ENCODE peak calls at places on chromosomes 16 and 17, in four cellular contexts. K is A549, V is endodermal cell, Z is astrocyte. S is an unnamed sample.

GRCh38 chr17:48910370-48910769 is 2.2 kb downstream of the UBE2Z start:
- DNase-seq in K (no peak), V (no peak), Z (no peak), S (no peak)

GRCh38 chr17:3695723-3696411 is at the start of gene P2RX5:
- DNase-seq in K (no peak), V (peak), Z (peak), S (no peak)

GRCh38 chr17:44872131-44872768 is 24.6 kb downstream of the HIGD1B start:
- DNase-seq in K (no peak), V (no peak), Z (no peak), S (no peak)

GRCh38 chr17:78356163-78356713 is 3.6 kb downstream of the SOCS3 start:
- DNase-seq in K (peak), V (peak), Z (peak), S (peak)

GRCh38 chr16:2858245-2859025 is 465 bp upstream of the PRSS22 start:
- DNase-seq in K (no peak), V (peak), Z (no peak), S (no peak)

GRCh38 chr17:45372325-45372869 is 55.6 kb upstream of the MAP3K14 start:
- DNase-seq in K (peak), V (peak), Z (no peak), S (no peak)

GRCh38 chr16:19735074-19735867 is 17.2 kb downstream of the IQCK start:
- DNase-seq in K (no peak), V (no peak), Z (no peak), S (no peak)

GRCh38 chr17:29010129-29010528 is 4.3 kb upstream of the SEZ6 start:
- DNase-seq in K (no peak), V (no peak), Z (no peak), S (no peak)

GRCh38 chr16:10984509-10984908 is 40.1 kb downstream of the CLEC16A start:
- DNase-seq in K (no peak), V (no peak), Z (peak), S (peak)

GRCh38 chr16:72198021-72198420 is 26.1 kb upstream of the PMFBP1 start:
- DNase-seq in K (no peak), V (no peak), Z (peak), S (peak)

GRCh38 chr16:65769055-65769465 is 597.4 kb upstream of the CDH5 start:
- DNase-seq in K (no peak), V (no peak), Z (peak), S (no peak)

GRCh38 chr17:2241823-2242222 is 61.8 kb downstream of the SMG6 start:
- DNase-seq in K (no peak), V (no peak), Z (peak), S (no peak)

GRCh38 chr16:81376880-81377279 is 62.1 kb downstream of the GAN start:
- DNase-seq in K (no peak), V (no peak), Z (peak), S (no peak)

GRCh38 chr17:63132509-63132911 is 166.5 kb downstream of the TANC2 start:
- DNase-seq in K (no peak), V (no peak), Z (peak), S (no peak)

GRCh38 chr17:72119280-72119962 is 1.4 kb upstream of the SOX9 start:
- DNase-seq in K (no peak), V (no peak), Z (no peak), S (no peak)

GRCh38 chr17:80858301-80859003 is 133.2 kb upstream of the CHMP6 start:
- DNase-seq in K (no peak), V (peak), Z (no peak), S (no peak)

GRCh38 chr17:80995131-80995530 is 3.5 kb downstream of the CHMP6 start:
- DNase-seq in K (no peak), V (no peak), Z (no peak), S (no peak)

GRCh38 chr16:2609827-2610470 is 72.1 kb downstream of the PDPK1 start:
- DNase-seq in K (no peak), V (no peak), Z (no peak), S (no peak)

GRCh38 chr17:60395508-60396065 is 3.7 kb upstream of the USP32 start:
- DNase-seq in K (no peak), V (no peak), Z (no peak), S (no peak)
- H3K27ac ChIP-seq in K (no peak), V (no peak), Z (no peak), S (no peak)

GRCh38 chr16:29310852-29311314 is 95.6 kb downstream of the NPIPB11 start:
- DNase-seq in K (no peak), V (no peak), Z (no peak), S (no peak)
- TF ChIP-seq CTCF in K (no peak), V (peak), Z (no peak), S (no peak)

GRCh38 chr16:455453-455852 is 30.0 kb downstream of the RAB11FIP3 start:
- DNase-seq in K (no peak), V (no peak), Z (no peak), S (no peak)
- H3K27ac ChIP-seq in K (no peak), V (no peak), Z (no peak), S (no peak)

GRCh38 chr16:47141773-47142468 is 1.8 kb downstream of the NETO2 start:
- DNase-seq in K (peak), V (peak), Z (peak), S (peak)

GRCh38 chr16:47144559-47144877 is 773 bp upstream of the NETO2 start:
- DNase-seq in K (no peak), V (no peak), Z (no peak), S (no peak)

GRCh38 chr16:47143677-47144558 is at the start of gene NETO2:
- DNase-seq in K (peak), V (peak), Z (peak), S (no peak)

GRCh38 chr16:47143329-47143676 is 442 bp downstream of the NETO2 start:
- DNase-seq in K (peak), V (peak), Z (peak), S (no peak)

GRCh38 chr16:47142469-47143328 is 1.0 kb downstream of the NETO2 start:
- DNase-seq in K (peak), V (no peak), Z (peak), S (no peak)
- TF ChIP-seq CTCF in K (no peak), V (no peak), Z (peak), S (no peak)

GRCh38 chr16:53672461-53672860 is 31.2 kb downstream of the RPGRIP1L start:
- DNase-seq in K (no peak), V (no peak), Z (no peak), S (no peak)
- H3K27ac ChIP-seq in K (no peak), V (no peak), Z (no peak), S (no peak)

DNA sequence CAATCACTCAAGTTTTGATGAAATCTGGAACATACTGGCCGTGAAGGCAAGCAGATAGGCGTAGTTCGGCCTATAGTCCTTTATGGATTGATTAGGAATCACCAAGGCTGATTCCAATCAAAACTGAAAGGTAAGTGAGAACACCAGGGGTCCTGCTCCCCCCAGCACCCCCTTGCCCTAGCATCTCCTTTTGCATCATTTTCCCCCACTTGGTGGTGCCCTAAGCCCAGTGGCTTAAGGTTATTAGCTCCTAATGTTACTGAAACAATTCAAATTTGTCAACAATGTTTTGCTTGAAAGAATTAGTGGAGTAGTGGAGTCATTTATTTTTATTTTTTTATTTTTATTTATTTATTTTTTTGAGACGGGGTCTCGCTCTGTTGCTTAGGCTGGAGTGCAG is 4.9 kb downstream of the SLFN14 start:
- DNase-seq in K (no peak), V (no peak), Z (no peak), S (no peak)
- TF ChIP-seq CTCF in K (peak), V (peak), Z (no peak), S (peak)

S was measured in AG04450.